ENCODE peak calls at places on chromosomes 16 and 17, in five cellular contexts. One of them, this sample, is unnamed.

GRCh38 chr17:79974786-79975497 is 60.7 kb downstream of the TBC1D16 start:
- DNase-seq in GM12878: no peak
- DNase-seq in H1: no peak
- DNase-seq in K562: peak
- DNase-seq in HepG2: no peak
- DNase-seq in this sample: no peak

GRCh38 chr17:59377410-59377809 is 46.0 kb downstream of the YPEL2 start:
- DNase-seq in H1: no peak
- DNase-seq in HepG2: no peak
- DNase-seq in GM12878: no peak
- DNase-seq in K562: no peak
- DNase-seq in this sample: no peak

GRCh38 chr16:24983521-24983920 is 31.6 kb downstream of the ARHGAP17 start:
- DNase-seq in HepG2: no peak
- DNase-seq in K562: no peak
- DNase-seq in H1: no peak
- DNase-seq in GM12878: no peak
- DNase-seq in this sample: no peak

GRCh38 chr16:88365244-88365865 is 17.4 kb upstream of the ZNF469 start:
- DNase-seq in GM12878: no peak
- DNase-seq in K562: peak
- DNase-seq in HepG2: no peak
- DNase-seq in H1: no peak
- DNase-seq in this sample: no peak

GRCh38 chr16:2191446-2191706 is 5.0 kb downstream of the CASKIN1 start:
- DNase-seq in K562: no peak
- DNase-seq in GM12878: no peak
- DNase-seq in H1: no peak
- DNase-seq in HepG2: no peak
- DNase-seq in this sample: no peak

GRCh38 chr17:47707056-47707791 is 13.3 kb downstream of the TBKBP1 start:
- DNase-seq in GM12878: no peak
- DNase-seq in K562: no peak
- DNase-seq in HepG2: peak
- DNase-seq in H1: no peak
- DNase-seq in this sample: no peak

GRCh38 chr16:57627184-57627871 is 1.1 kb upstream of the ADGRG1 start:
- DNase-seq in K562: no peak
- DNase-seq in H1: no peak
- DNase-seq in HepG2: peak
- DNase-seq in GM12878: no peak
- DNase-seq in this sample: no peak

GRCh38 chr17:78707016-78707415 is 75.1 kb downstream of the CYTH1 start:
- DNase-seq in K562: no peak
- DNase-seq in HepG2: no peak
- DNase-seq in H1: no peak
- DNase-seq in GM12878: no peak
- DNase-seq in this sample: no peak

GRCh38 chr16:83312846-83313245 is 494.9 kb upstream of the HSBP1 start:
- DNase-seq in H1: no peak
- DNase-seq in HepG2: no peak
- DNase-seq in K562: no peak
- DNase-seq in GM12878: no peak
- DNase-seq in this sample: no peak

GRCh38 chr17:72850410-72850809 is 242.1 kb downstream of the SLC39A11 start:
- DNase-seq in H1: no peak
- DNase-seq in GM12878: no peak
- DNase-seq in HepG2: no peak
- DNase-seq in K562: no peak
- DNase-seq in this sample: no peak

GRCh38 chr16:3822366-3823045 is 58.0 kb downstream of the CREBBP start:
- DNase-seq in K562: no peak
- DNase-seq in GM12878: no peak
- DNase-seq in HepG2: no peak
- DNase-seq in H1: no peak
- DNase-seq in this sample: no peak

GRCh38 chr16:12255919-12256665 is 279.6 kb downstream of the SNX29 start:
- DNase-seq in GM12878: no peak
- DNase-seq in H1: no peak
- DNase-seq in K562: no peak
- DNase-seq in HepG2: no peak
- DNase-seq in this sample: no peak

GRCh38 chr17:51764387-51764971 is 394.0 kb downstream of the CA10 start:
- DNase-seq in GM12878: peak
- DNase-seq in HepG2: peak
- DNase-seq in K562: peak
- DNase-seq in H1: peak
- DNase-seq in this sample: peak

GRCh38 chr17:51455211-51455610 is 194.9 kb downstream of the UTP18 start:
- DNase-seq in H1: no peak
- DNase-seq in GM12878: no peak
- DNase-seq in K562: no peak
- DNase-seq in HepG2: no peak
- DNase-seq in this sample: no peak

GRCh38 chr16:14509675-14510132 is 120.4 kb downstream of the PARN start:
- DNase-seq in GM12878: no peak
- DNase-seq in K562: no peak
- DNase-seq in HepG2: no peak
- DNase-seq in H1: no peak
- DNase-seq in this sample: no peak

GRCh38 chr17:55285340-55286301 is 20.9 kb downstream of the HLF start:
- DNase-seq in K562: no peak
- DNase-seq in GM12878: no peak
- DNase-seq in HepG2: peak
- DNase-seq in H1: no peak
- DNase-seq in this sample: no peak

GRCh38 chr17:29958947-29959657 is 17.7 kb downstream of the EFCAB5 start:
- DNase-seq in GM12878: no peak
- DNase-seq in HepG2: no peak
- DNase-seq in K562: no peak
- DNase-seq in H1: no peak
- DNase-seq in this sample: no peak

GRCh38 chr17:17780941-17781590 is 55.7 kb downstream of the SREBF1 start:
- DNase-seq in H1: peak
- DNase-seq in K562: no peak
- DNase-seq in HepG2: no peak
- DNase-seq in GM12878: no peak
- DNase-seq in this sample: no peak

GRCh38 chr16:67647111-67647651 is 2.2 kb downstream of the CARMIL2 start:
- DNase-seq in GM12878: no peak
- DNase-seq in HepG2: no peak
- DNase-seq in H1: no peak
- DNase-seq in K562: no peak
- DNase-seq in this sample: no peak

GRCh38 chr16:52912565-52913173 is 140.0 kb downstream of the CHD9NB start:
- DNase-seq in GM12878: peak
- DNase-seq in HepG2: peak
- DNase-seq in H1: peak
- DNase-seq in K562: peak
- DNase-seq in this sample: peak

GRCh38 chr16:70747703-70748631 is 53.0 kb downstream of the VAC14 start:
- DNase-seq in H1: no peak
- DNase-seq in HepG2: no peak
- DNase-seq in K562: no peak
- DNase-seq in GM12878: no peak
- DNase-seq in this sample: no peak

GRCh38 chr17:73548620-73549311 is 95.5 kb downstream of the SDK2 start:
- DNase-seq in HepG2: no peak
- DNase-seq in K562: no peak
- DNase-seq in GM12878: no peak
- DNase-seq in H1: no peak
- DNase-seq in this sample: no peak

GRCh38 chr16:53960954-53961616 is 257.1 kb downstream of the FTO start:
- DNase-seq in K562: no peak
- DNase-seq in H1: no peak
- DNase-seq in HepG2: no peak
- DNase-seq in GM12878: no peak
- DNase-seq in this sample: no peak

GRCh38 chr17:42275527-42276358 is 448 bp downstream of the STAT5B start:
- DNase-seq in GM12878: no peak
- DNase-seq in HepG2: no peak
- DNase-seq in H1: no peak
- DNase-seq in K562: peak
- DNase-seq in this sample: no peak

GRCh38 chr16:79703066-79703465 is 102.5 kb upstream of the MAF start:
- DNase-seq in K562: no peak
- DNase-seq in GM12878: no peak
- DNase-seq in HepG2: no peak
- DNase-seq in H1: no peak
- DNase-seq in this sample: no peak

GRCh38 chr17:65261152-65261551 is 124.0 kb downstream of the RGS9 start:
- DNase-seq in HepG2: no peak
- DNase-seq in GM12878: no peak
- DNase-seq in H1: no peak
- DNase-seq in K562: no peak
- DNase-seq in this sample: no peak

GRCh38 chr17:14748036-14748715 is 447.3 kb downstream of the HS3ST3B1 start:
- DNase-seq in K562: no peak
- DNase-seq in H1: no peak
- DNase-seq in HepG2: no peak
- DNase-seq in GM12878: no peak
- DNase-seq in this sample: no peak

GRCh38 chr16:66714659-66715307 is 18.2 kb upstream of the CMTM4 start:
- DNase-seq in H1: no peak
- DNase-seq in HepG2: no peak
- DNase-seq in K562: no peak
- DNase-seq in GM12878: no peak
- DNase-seq in this sample: no peak

GRCh38 chr16:30473231-30474061 is 904 bp downstream of the ITGAL start:
- DNase-seq in H1: no peak
- DNase-seq in GM12878: no peak
- DNase-seq in HepG2: no peak
- DNase-seq in K562: no peak
- DNase-seq in this sample: no peak

GRCh38 chr17:64461788-64462187 is 12.9 kb downstream of the MILR1 start:
- DNase-seq in K562: no peak
- DNase-seq in GM12878: no peak
- DNase-seq in H1: no peak
- DNase-seq in HepG2: no peak
- DNase-seq in this sample: no peak

GRCh38 chr16:11240636-11241473 is 15.1 kb downstream of the SOCS1 start:
- DNase-seq in K562: no peak
- DNase-seq in GM12878: no peak
- DNase-seq in H1: no peak
- DNase-seq in HepG2: no peak
- DNase-seq in this sample: no peak

GRCh38 chr16:48210747-48211146 is 33.4 kb upstream of the LONP2 start:
- DNase-seq in H1: no peak
- DNase-seq in GM12878: no peak
- DNase-seq in K562: no peak
- DNase-seq in HepG2: no peak
- DNase-seq in this sample: no peak
- TF ChIP-seq SRF in H1: no peak
- TF ChIP-seq SRF in GM12878: no peak
- TF ChIP-seq SRF in K562: no peak
- TF ChIP-seq SRF in HepG2: no peak
- TF ChIP-seq SRF in this sample: no peak

DNA sequence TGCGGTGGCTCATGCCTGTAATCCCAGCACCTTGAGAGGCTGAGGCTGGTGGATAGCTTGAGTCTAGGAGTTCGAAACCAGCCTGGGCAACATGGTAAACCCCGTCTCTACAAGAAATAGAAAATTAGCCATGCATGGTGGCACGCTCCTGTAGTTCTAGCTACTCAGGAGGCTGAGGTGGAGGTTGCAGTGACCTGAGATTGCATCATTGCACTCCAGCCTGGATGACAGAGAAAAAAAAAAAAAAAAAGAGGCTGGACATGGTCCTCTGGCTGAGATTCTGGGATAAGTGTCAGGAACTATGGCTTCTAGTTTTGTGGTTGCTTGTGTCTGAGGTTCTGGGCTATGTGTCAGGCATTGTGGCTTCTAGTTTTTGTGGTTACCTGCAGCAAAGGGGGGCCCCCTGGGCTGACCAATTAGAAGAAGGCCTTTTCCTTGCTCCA is 7.0 kb downstream of the KSR1 start:
- DNase-seq in H1: no peak
- DNase-seq in HepG2: no peak
- DNase-seq in GM12878: no peak
- DNase-seq in K562: no peak
- DNase-seq in this sample: no peak
- TF ChIP-seq SRF in H1: no peak
- TF ChIP-seq SRF in HepG2: no peak
- TF ChIP-seq SRF in GM12878: no peak
- TF ChIP-seq SRF in K562: no peak
- TF ChIP-seq SRF in this sample: no peak

GRCh38 chr16:28298511-28298878 is 6.2 kb downstream of the SBK1 start:
- DNase-seq in GM12878: no peak
- DNase-seq in H1: no peak
- DNase-seq in K562: no peak
- DNase-seq in HepG2: no peak
- DNase-seq in this sample: no peak
- TF ChIP-seq SRF in GM12878: no peak
- TF ChIP-seq SRF in H1: no peak
- TF ChIP-seq SRF in K562: no peak
- TF ChIP-seq SRF in HepG2: no peak
- TF ChIP-seq SRF in this sample: no peak

GRCh38 chr17:63451150-63451549 is 5.0 kb upstream of the CYB561 start:
- DNase-seq in HepG2: no peak
- DNase-seq in GM12878: no peak
- DNase-seq in H1: no peak
- DNase-seq in K562: no peak
- DNase-seq in this sample: no peak
- TF ChIP-seq SRF in HepG2: no peak
- TF ChIP-seq SRF in GM12878: no peak
- TF ChIP-seq SRF in H1: no peak
- TF ChIP-seq SRF in K562: no peak
- TF ChIP-seq SRF in this sample: no peak

GRCh38 chr16:59543641-59544040 is 809.5 kb upstream of the GOT2 start:
- DNase-seq in K562: no peak
- DNase-seq in HepG2: no peak
- DNase-seq in H1: no peak
- DNase-seq in GM12878: no peak
- DNase-seq in this sample: no peak
- TF ChIP-seq SRF in K562: no peak
- TF ChIP-seq SRF in HepG2: no peak
- TF ChIP-seq SRF in H1: no peak
- TF ChIP-seq SRF in GM12878: no peak
- TF ChIP-seq SRF in this sample: no peak

GRCh38 chr16:21242756-21243155 is 9.3 kb downstream of the ANKS4B start:
- DNase-seq in HepG2: no peak
- DNase-seq in H1: no peak
- DNase-seq in GM12878: no peak
- DNase-seq in K562: no peak
- DNase-seq in this sample: no peak

GRCh38 chr16:21247376-21247775 is 13.9 kb downstream of the ANKS4B start:
- DNase-seq in H1: no peak
- DNase-seq in GM12878: no peak
- DNase-seq in HepG2: no peak
- DNase-seq in K562: no peak
- DNase-seq in this sample: no peak

GRCh38 chr16:21239646-21240045 is 6.1 kb downstream of the ANKS4B start:
- DNase-seq in H1: no peak
- DNase-seq in HepG2: no peak
- DNase-seq in GM12878: no peak
- DNase-seq in K562: no peak
- DNase-seq in this sample: no peak

GRCh38 chr16:21250072-21250923 is 16.8 kb downstream of the ANKS4B start:
- DNase-seq in HepG2: no peak
- DNase-seq in H1: no peak
- DNase-seq in K562: no peak
- DNase-seq in GM12878: no peak
- DNase-seq in this sample: no peak

GRCh38 chr16:21244798-21245197 is 11.3 kb downstream of the ANKS4B start:
- DNase-seq in HepG2: no peak
- DNase-seq in GM12878: no peak
- DNase-seq in K562: no peak
- DNase-seq in H1: no peak
- DNase-seq in this sample: no peak
- TF ChIP-seq SRF in HepG2: no peak
- TF ChIP-seq SRF in GM12878: no peak
- TF ChIP-seq SRF in K562: no peak
- TF ChIP-seq SRF in H1: no peak
- TF ChIP-seq SRF in this sample: no peak

This sample was measured in HCT116.